ENCODE peak calls at places on chromosome 4, in nine cellular contexts. D, A, H, W, J, B, O, G and L are unnamed samples.

GRCh38 chr4:145895056-145895455 is 43.6 kb downstream of the ZNF827 start:
- DNase-seq in D (no peak), A (no peak), H (no peak), W (no peak), J (no peak), B (no peak), O (no peak), G (no peak), L (no peak)

GRCh38 chr4:182880387-182881356 is 36.5 kb downstream of the DCTD start:
- DNase-seq in D (no peak), A (no peak), H (no peak), W (no peak), J (no peak), B (peak), O (no peak), G (no peak), L (no peak)

GRCh38 chr4:113467581-113467980 is 294.0 kb downstream of the CAMK2D start:
- DNase-seq in D (peak), A (no peak), H (no peak), W (peak), J (no peak), B (peak), O (no peak), G (no peak), L (no peak)

GRCh38 chr4:162360369-162361149 is 196.8 kb upstream of the FSTL5 start:
- DNase-seq in D (no peak), A (no peak), H (no peak), W (no peak), J (no peak), B (no peak), O (no peak), G (no peak), L (no peak)

GRCh38 chr4:169311643-169312365 is 41.0 kb upstream of the SH3RF1 start:
- DNase-seq in D (peak), A (peak), H (peak), W (peak), J (peak), B (peak), O (no peak), G (peak), L (peak)

GRCh38 chr4:7956306-7957112 is 16.8 kb upstream of the AFAP1 start:
- DNase-seq in D (peak), A (no peak), H (no peak), W (peak), J (no peak), B (peak), O (no peak), G (no peak), L (no peak)

GRCh38 chr4:184335520-184335919 is 117.8 kb upstream of the ENPP6 start:
- DNase-seq in D (no peak), A (no peak), H (no peak), W (peak), J (no peak), B (peak), O (no peak), G (no peak), L (no peak)

GRCh38 chr4:168558587-168558986 is 61.7 kb downstream of the PALLD start:
- DNase-seq in D (no peak), A (no peak), H (no peak), W (peak), J (no peak), B (peak), O (peak), G (peak), L (no peak)

GRCh38 chr4:184668511-184669114 is 19.1 kb downstream of the PRIMPOL start:
- DNase-seq in D (no peak), A (no peak), H (no peak), W (no peak), J (no peak), B (peak), O (no peak), G (no peak), L (no peak)

GRCh38 chr4:176335421-176335820 is 15.7 kb downstream of the SPCS3 start:
- DNase-seq in D (no peak), A (no peak), H (no peak), W (peak), J (no peak), B (peak), O (no peak), G (peak), L (no peak)

DNA sequence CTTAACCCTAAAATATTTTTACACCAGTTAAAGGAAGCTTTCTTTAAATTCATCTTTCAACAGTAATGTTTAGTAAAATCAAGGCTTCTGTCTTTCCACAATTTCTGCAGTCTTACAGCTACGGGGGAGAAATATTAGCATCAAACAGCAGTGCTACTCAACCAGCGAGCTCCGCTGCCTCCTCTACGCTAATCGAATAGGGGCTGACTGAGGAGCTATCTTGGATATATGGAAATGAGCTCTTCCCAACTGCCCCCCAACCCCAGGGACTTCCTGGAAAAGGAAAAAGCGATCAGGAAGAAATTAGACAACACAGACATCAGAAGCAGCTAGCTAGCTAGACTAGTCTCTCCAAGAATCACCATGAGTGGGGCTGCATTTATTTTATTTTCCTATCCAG is 7.7 kb downstream of the NKX6-1 start:
- DNase-seq in D (no peak), A (peak), H (no peak), W (no peak), J (no peak), B (no peak), O (no peak), G (no peak), L (no peak)
- H3K9ac ChIP-seq in D (no peak), A (no peak), H (no peak), W (no peak), J (no peak), B (no peak), O (no peak), G (no peak), L (no peak)

GRCh38 chr4:1769692-1770091 is 23.4 kb upstream of the FGFR3 start:
- DNase-seq in D (no peak), A (no peak), H (no peak), W (no peak), J (no peak), B (no peak), O (no peak), G (no peak), L (no peak)

GRCh38 chr4:1767058-1767769 is 25.9 kb upstream of the FGFR3 start:
- DNase-seq in D (no peak), A (peak), H (peak), W (peak), J (peak), B (peak), O (no peak), G (peak), L (no peak)

GRCh38 chr4:1766336-1767057 is 26.6 kb upstream of the FGFR3 start:
- DNase-seq in D (no peak), A (peak), H (peak), W (no peak), J (peak), B (no peak), O (no peak), G (peak), L (no peak)

GRCh38 chr4:1768367-1769034 is 24.6 kb upstream of the FGFR3 start:
- DNase-seq in D (no peak), A (peak), H (no peak), W (no peak), J (no peak), B (no peak), O (no peak), G (no peak), L (no peak)

GRCh38 chr4:1767770-1768366 is 25.2 kb upstream of the FGFR3 start:
- DNase-seq in D (peak), A (peak), H (no peak), W (peak), J (peak), B (peak), O (no peak), G (peak), L (no peak)
- H3K9ac ChIP-seq in D (no peak), A (no peak), H (peak), W (no peak), J (no peak), B (no peak), O (no peak), G (peak), L (no peak)

GRCh38 chr4:123506311-123506685 is 109.7 kb downstream of the SPRY1 start:
- DNase-seq in D (no peak), A (no peak), H (no peak), W (no peak), J (peak), B (no peak), O (no peak), G (peak), L (no peak)

GRCh38 chr4:123503698-123504389 is 107.2 kb downstream of the SPRY1 start:
- DNase-seq in D (no peak), A (no peak), H (no peak), W (no peak), J (no peak), B (no peak), O (no peak), G (no peak), L (no peak)

GRCh38 chr4:123501733-123502132 is 105.1 kb downstream of the SPRY1 start:
- DNase-seq in D (no peak), A (no peak), H (no peak), W (no peak), J (no peak), B (no peak), O (no peak), G (no peak), L (no peak)

GRCh38 chr4:123505077-123505456 is 108.5 kb downstream of the SPRY1 start:
- DNase-seq in D (peak), A (peak), H (no peak), W (no peak), J (no peak), B (peak), O (no peak), G (peak), L (no peak)

DNA sequence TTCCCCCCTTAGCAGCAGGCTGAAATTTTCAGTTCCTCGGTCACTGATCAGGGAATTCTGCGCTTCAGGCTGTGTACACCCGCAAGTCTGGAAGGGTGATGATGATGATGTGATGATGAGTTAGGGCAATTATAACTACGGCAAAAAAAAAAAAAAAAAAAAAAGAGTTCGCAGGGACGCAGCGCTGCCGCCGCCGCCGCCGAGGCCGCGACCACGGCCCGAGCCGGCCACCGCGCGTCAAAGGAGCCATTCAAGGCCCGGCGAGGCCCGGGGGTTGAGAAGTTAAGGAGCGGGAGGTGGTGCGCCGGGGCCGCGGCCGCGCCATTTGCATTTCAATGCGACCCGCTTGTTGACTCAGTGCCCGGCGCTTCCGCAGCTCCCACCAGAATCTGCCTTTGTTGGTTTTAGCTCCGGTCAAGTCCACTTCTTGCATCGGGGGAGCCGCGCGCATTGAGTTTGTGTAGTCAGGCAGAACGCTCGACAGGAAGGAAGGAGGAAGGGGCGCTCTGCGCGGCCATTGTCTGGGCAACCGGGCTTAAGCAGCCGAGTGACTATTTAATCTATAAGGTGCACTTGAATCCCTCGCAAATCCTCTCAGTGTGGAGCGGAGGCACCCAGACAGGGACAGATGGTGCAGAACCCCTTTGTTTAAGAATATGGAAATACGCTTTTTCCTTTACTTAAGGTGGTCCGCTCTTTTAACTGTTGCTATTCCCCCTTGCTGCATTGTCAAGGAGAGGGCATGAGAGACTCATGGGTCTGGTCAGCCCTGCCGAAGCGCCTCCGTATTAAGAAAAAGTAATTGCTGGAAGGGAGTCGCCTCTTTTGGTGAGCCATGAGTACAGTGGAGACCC is 109.1 kb downstream of the SPRY1 start:
- DNase-seq in D (peak), A (peak), H (peak), W (peak), J (peak), B (peak), O (no peak), G (peak), L (no peak)
- H3K9ac ChIP-seq in D (peak), A (no peak), H (peak), W (peak), J (peak), B (peak), O (peak), G (peak), L (no peak)

DNA sequence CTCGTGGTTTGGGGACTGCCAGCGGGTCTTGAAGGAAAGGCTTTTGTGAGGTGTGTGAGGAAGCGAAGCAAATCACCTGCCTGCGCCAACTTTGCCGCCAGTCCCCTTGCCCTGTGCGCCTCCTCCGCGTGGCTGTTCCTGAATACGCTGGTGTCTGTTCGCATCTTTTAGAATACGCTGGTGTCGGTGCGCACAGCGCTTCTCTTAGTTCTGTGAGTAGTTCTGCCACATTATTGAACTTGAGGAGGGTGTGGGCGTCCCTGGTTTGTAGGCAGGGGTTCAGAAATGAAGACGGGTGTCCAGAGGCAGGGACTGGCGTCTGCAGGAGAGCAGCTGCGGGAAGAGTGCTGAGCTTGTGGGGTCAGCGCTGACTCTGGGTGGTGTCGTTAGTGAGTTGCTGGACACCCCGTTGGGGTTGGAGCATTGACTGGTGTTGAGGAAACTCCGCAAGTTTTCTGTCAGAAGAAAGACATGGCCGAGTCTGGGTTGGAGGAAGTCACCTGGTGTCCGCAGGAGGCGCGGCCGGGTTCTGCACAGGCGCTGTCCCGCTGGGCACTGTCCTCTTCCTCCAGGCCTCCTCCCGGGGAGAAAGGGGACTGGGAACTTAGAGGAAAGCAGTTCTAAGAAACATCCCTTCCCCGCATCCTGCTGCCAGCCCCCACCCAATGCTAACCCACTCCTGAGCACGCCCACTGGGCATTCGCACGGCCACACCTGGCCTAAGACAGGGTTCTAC is 952 bp downstream of the ZNF718 start:
- DNase-seq in D (peak), A (peak), H (peak), W (peak), J (peak), B (peak), O (no peak), G (peak), L (peak)
- H3K9ac ChIP-seq in D (peak), A (peak), H (peak), W (peak), J (peak), B (peak), O (peak), G (peak), L (peak)

GRCh38 chr4:96099031-96099430 is 259.1 kb downstream of the PDHA2 start:
- DNase-seq in D (no peak), A (no peak), H (no peak), W (no peak), J (no peak), B (no peak), O (no peak), G (no peak), L (no peak)

GRCh38 chr4:96097040-96097607 is 257.2 kb downstream of the PDHA2 start:
- DNase-seq in D (no peak), A (peak), H (peak), W (no peak), J (no peak), B (no peak), O (no peak), G (no peak), L (peak)

GRCh38 chr4:96097693-96098092 is 257.8 kb downstream of the PDHA2 start:
- DNase-seq in D (no peak), A (no peak), H (no peak), W (no peak), J (no peak), B (no peak), O (no peak), G (no peak), L (no peak)

GRCh38 chr4:96103086-96103485 is 263.2 kb downstream of the PDHA2 start:
- DNase-seq in D (peak), A (no peak), H (no peak), W (no peak), J (no peak), B (no peak), O (no peak), G (peak), L (no peak)

GRCh38 chr4:96102541-96103018 is 262.7 kb downstream of the PDHA2 start:
- DNase-seq in D (peak), A (no peak), H (no peak), W (no peak), J (no peak), B (no peak), O (no peak), G (peak), L (no peak)
- H3K9ac ChIP-seq in D (no peak), A (no peak), H (no peak), W (no peak), J (no peak), B (no peak), O (no peak), G (no peak), L (no peak)

GRCh38 chr4:107546637-107547036 is 173.4 kb downstream of the PAPSS1 start:
- DNase-seq in D (no peak), A (no peak), H (no peak), W (peak), J (no peak), B (no peak), O (peak), G (no peak), L (no peak)
- H3K9ac ChIP-seq in D (no peak), A (no peak), H (no peak), W (no peak), J (no peak), B (no peak), O (no peak), G (no peak), L (no peak)